ENCODE peak calls at places on chromosomes 6 and 20, in six cellular contexts. Y is cardiac muscle cell, Z is fibroblast of pulmonary artery, I is choroid plexus epithelial cell, M is AG10803, N is neural crest cell. Q is an unnamed sample.

GRCh38 chr20:34907616-34908469 is 31.4 kb downstream of the ACSS2 start:
- DNase-seq in Y (peak), Z (peak), I (peak), M (peak), N (no peak), Q (peak)

GRCh38 chr6:34375833-34376232 is 16.6 kb downstream of the NUDT3 start:
- DNase-seq in Y (no peak), Z (no peak), I (no peak), M (no peak), N (no peak), Q (no peak)

GRCh38 chr6:169070506-169071176 is 183.0 kb downstream of the THBS2 start:
- DNase-seq in Y (no peak), Z (peak), I (peak), M (peak), N (no peak), Q (peak)

GRCh38 chr6:107869871-107870270 is 45.8 kb upstream of the SCML4 start:
- DNase-seq in Y (no peak), Z (no peak), I (no peak), M (no peak), N (no peak), Q (no peak)

GRCh38 chr20:53581444-53582311 is 12.0 kb downstream of the ZNF217 start:
- DNase-seq in Y (no peak), Z (no peak), I (no peak), M (no peak), N (no peak), Q (no peak)

GRCh38 chr20:53270792-53271375 is 298.7 kb downstream of the TSHZ2 start:
- DNase-seq in Y (no peak), Z (no peak), I (no peak), M (no peak), N (no peak), Q (no peak)

GRCh38 chr6:130063806-130064205 is 45.4 kb downstream of the L3MBTL3 start:
- DNase-seq in Y (no peak), Z (no peak), I (no peak), M (peak), N (no peak), Q (no peak)

GRCh38 chr6:113735487-113735886 is 121.7 kb upstream of the MARCKS start:
- DNase-seq in Y (no peak), Z (no peak), I (no peak), M (no peak), N (no peak), Q (no peak)

GRCh38 chr20:33162753-33163152 is 5.2 kb upstream of the BPIFA2 start:
- DNase-seq in Y (no peak), Z (no peak), I (no peak), M (no peak), N (no peak), Q (no peak)

GRCh38 chr6:87684895-87685654 is 17.0 kb downstream of the AKIRIN2 start:
- DNase-seq in Y (no peak), Z (no peak), I (no peak), M (peak), N (no peak), Q (peak)

GRCh38 chr6:37454420-37455125 is 21.6 kb downstream of the CMTR1 start:
- DNase-seq in Y (no peak), Z (no peak), I (no peak), M (peak), N (no peak), Q (no peak)

GRCh38 chr20:23832775-23833508 is 6.4 kb upstream of the CST2 start:
- DNase-seq in Y (no peak), Z (no peak), I (peak), M (peak), N (no peak), Q (no peak)

GRCh38 chr6:140463312-140463710 is 1088.9 kb upstream of the CITED2 start:
- DNase-seq in Y (no peak), Z (no peak), I (peak), M (peak), N (no peak), Q (no peak)

GRCh38 chr20:5774438-5774837 is 24.2 kb downstream of the SHLD1 start:
- DNase-seq in Y (no peak), Z (no peak), I (no peak), M (no peak), N (no peak), Q (no peak)

GRCh38 chr6:148142821-148143220 is 199.8 kb upstream of the SASH1 start:
- DNase-seq in Y (no peak), Z (no peak), I (no peak), M (no peak), N (no peak), Q (no peak)

GRCh38 chr6:160041608-160042007 is 72.7 kb downstream of the IGF2R start:
- DNase-seq in Y (no peak), Z (peak), I (peak), M (peak), N (no peak), Q (peak)
- TF ChIP-seq CTCF in Y (peak), Z (peak), I (peak), M (peak), N (no peak), Q (peak)

GRCh38 chr6:127690092-127690491 is 113.1 kb downstream of the C6orf58 start:
- DNase-seq in Y (peak), Z (peak), I (peak), M (peak), N (no peak), Q (peak)
- TF ChIP-seq CTCF in Y (peak), Z (peak), I (peak), M (peak), N (peak), Q (peak)

DNA sequence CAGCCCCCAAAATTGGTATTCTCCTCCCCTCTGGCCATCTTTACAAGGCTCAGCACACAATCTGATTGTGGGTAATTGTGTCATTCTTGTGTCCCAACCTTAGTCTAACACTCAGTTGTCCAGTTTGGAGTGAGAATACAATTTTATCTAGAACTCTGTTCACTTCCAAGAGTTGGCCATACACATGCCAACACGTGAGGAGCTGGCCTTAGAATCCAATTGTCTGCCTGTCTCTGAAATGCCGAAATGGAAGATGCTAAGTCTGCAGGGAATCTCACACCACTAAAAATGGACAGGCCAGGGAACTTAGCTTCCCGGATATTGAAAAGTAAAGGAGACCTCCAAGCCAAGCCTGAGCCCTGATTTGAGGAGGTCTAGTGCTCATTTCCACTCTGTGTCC is 12.3 kb downstream of the FOXA2 start:
- DNase-seq in Y (no peak), Z (no peak), I (no peak), M (no peak), N (no peak), Q (no peak)
- TF ChIP-seq CTCF in Y (no peak), Z (no peak), I (no peak), M (no peak), N (no peak), Q (no peak)

GRCh38 chr6:117627533-117627932 is 25.2 kb upstream of the GOPC start:
- DNase-seq in Y (no peak), Z (no peak), I (no peak), M (no peak), N (no peak), Q (no peak)
- TF ChIP-seq CTCF in Y (no peak), Z (no peak), I (no peak), M (no peak), N (no peak), Q (no peak)